ENCODE peak calls at places on chromosomes 13 and 19, in four cellular contexts. R is mesendoderm, A is H1, Z is IMR-90. X is an unnamed sample.
A peak's percentile ranks its signal among the peaks of the same experiment; 100 is the strongest.

GRCh38 chr19:55601127-55601526 is 1.0 kb downstream of the ZNF524 start:
- DNase-seq in R (no peak), A (no peak), Z (no peak), X (no peak)

GRCh38 chr19:383922-384800 is 24.8 kb downstream of the C2CD4C start:
- DNase-seq in R (peak; percentile 75), A (peak; percentile 41), Z (no peak), X (peak; percentile 84)

GRCh38 chr19:4130635-4131438 is 6.9 kb upstream of the MAP2K2 start:
- DNase-seq in R (no peak), A (no peak), Z (peak; percentile 90), X (no peak)

GRCh38 chr13:36834299-36834698 is 15.3 kb downstream of the RFXAP start:
- DNase-seq in R (no peak), A (no peak), Z (peak; percentile 71), X (no peak)

GRCh38 chr19:1590641-1591397 is 1.8 kb downstream of the MBD3 start:
- DNase-seq in R (peak; percentile 61), A (no peak), Z (no peak), X (peak; percentile 56)

GRCh38 chr13:20401958-20402856 is 123.5 kb downstream of the CRYL1 start:
- DNase-seq in R (peak; percentile 85), A (no peak), Z (peak; percentile 59), X (no peak)

GRCh38 chr19:18453269-18454024 is 15.5 kb upstream of the ISYNA1 start:
- DNase-seq in R (no peak), A (no peak), Z (peak; percentile 52), X (no peak)

GRCh38 chr13:98300956-98301641 is 124.0 kb upstream of the RNF113B start:
- DNase-seq in R (no peak), A (no peak), Z (peak; percentile 82), X (no peak)

GRCh38 chr13:82674546-82674945 is 1207.7 kb downstream of the SLITRK1 start:
- DNase-seq in R (no peak), A (no peak), Z (no peak), X (no peak)

GRCh38 chr13:35179494-35179893 is 237.4 kb downstream of the NBEA start:
- DNase-seq in R (no peak), A (no peak), Z (no peak), X (no peak)

GRCh38 chr13:23180711-23181110 is at the start of gene SGCG:
- DNase-seq in R (no peak), A (no peak), Z (no peak), X (no peak)

GRCh38 chr13:32881074-32881791 is 135.0 kb upstream of the KL start:
- DNase-seq in R (no peak), A (no peak), Z (peak; percentile 82), X (no peak)

GRCh38 chr19:4399871-4400768 is at the start of gene SH3GL1:
- DNase-seq in R (peak; percentile 93), A (peak; percentile 83), Z (peak; percentile 88), X (peak; percentile 91)

GRCh38 chr13:92535222-92536006 is 691.2 kb upstream of the GPC6 start:
- DNase-seq in R (no peak), A (no peak), Z (no peak), X (no peak)

GRCh38 chr19:42207767-42208259 is 9.7 kb downstream of the DEDD2 start:
- DNase-seq in R (no peak), A (no peak), Z (peak; percentile 89), X (no peak)

GRCh38 chr19:1169921-1170885 is 3.9 kb downstream of the SBNO2 start:
- DNase-seq in R (no peak), A (no peak), Z (peak; percentile 83), X (no peak)

GRCh38 chr19:52140077-52140710 is 456 bp upstream of the ZNF616 start:
- DNase-seq in R (no peak), A (no peak), Z (no peak), X (no peak)

GRCh38 chr13:46571189-46571901 is 18.4 kb downstream of the LRCH1 start:
- DNase-seq in R (peak; percentile 29), A (no peak), Z (peak; percentile 76), X (no peak)

GRCh38 chr13:102234618-102235017 is 167.2 kb downstream of the FGF14 start:
- DNase-seq in R (no peak), A (no peak), Z (peak; percentile 1), X (no peak)

GRCh38 chr19:27962260-27962659 is 1250.7 kb downstream of the UQCRFS1 start:
- DNase-seq in R (no peak), A (no peak), Z (no peak), X (no peak)

GRCh38 chr19:4702764-4703163 is 20.9 kb downstream of the DPP9 start:
- DNase-seq in R (no peak), A (no peak), Z (no peak), X (no peak)

GRCh38 chr13:59641758-59642157 is 522.0 kb downstream of the DIAPH3 start:
- DNase-seq in R (peak; percentile 22), A (no peak), Z (no peak), X (no peak)

GRCh38 chr13:19020988-19021387 is 160.6 kb downstream of the TUBA3C start:
- DNase-seq in R (no peak), A (no peak), Z (no peak), X (no peak)

GRCh38 chr13:99265823-99266426 is 7.7 kb upstream of the GPR18 start:
- DNase-seq in R (peak; percentile 57), A (no peak), Z (peak; percentile 63), X (no peak)

GRCh38 chr13:102400619-102401125 is 1.2 kb downstream of the FGF14 start:
- DNase-seq in R (peak; percentile 37), A (no peak), Z (no peak), X (peak; percentile 37)

GRCh38 chr13:66657165-66657895 is 572.8 kb downstream of the PCDH9 start:
- DNase-seq in R (peak; percentile 6), A (no peak), Z (peak; percentile 98), X (no peak)

GRCh38 chr19:40697007-40697406 is 6.6 kb upstream of the NUMBL start:
- DNase-seq in R (no peak), A (no peak), Z (no peak), X (no peak)

GRCh38 chr19:40416918-40417713 is 3.9 kb upstream of the PRX start:
- DNase-seq in R (no peak), A (no peak), Z (peak; percentile 35), X (no peak)

GRCh38 chr19:42285546-42285945 is 16.4 kb upstream of the PRR19 start:
- DNase-seq in R (no peak), A (no peak), Z (no peak), X (peak; percentile 24)

GRCh38 chr13:45441633-45442032 is 23.1 kb upstream of the COG3 start:
- DNase-seq in R (no peak), A (no peak), Z (peak; percentile 10), X (no peak)

GRCh38 chr19:5978606-5979552 is 939 bp upstream of the RANBP3 start:
- DNase-seq in R (no peak), A (no peak), Z (no peak), X (no peak)

GRCh38 chr13:80033286-80033685 is 307.6 kb downstream of the SPRY2 start:
- DNase-seq in R (no peak), A (no peak), Z (no peak), X (no peak)

GRCh38 chr13:113643593-113643992 is 14.4 kb downstream of the ATP4B start:
- DNase-seq in R (no peak), A (no peak), Z (no peak), X (no peak)

DNA sequence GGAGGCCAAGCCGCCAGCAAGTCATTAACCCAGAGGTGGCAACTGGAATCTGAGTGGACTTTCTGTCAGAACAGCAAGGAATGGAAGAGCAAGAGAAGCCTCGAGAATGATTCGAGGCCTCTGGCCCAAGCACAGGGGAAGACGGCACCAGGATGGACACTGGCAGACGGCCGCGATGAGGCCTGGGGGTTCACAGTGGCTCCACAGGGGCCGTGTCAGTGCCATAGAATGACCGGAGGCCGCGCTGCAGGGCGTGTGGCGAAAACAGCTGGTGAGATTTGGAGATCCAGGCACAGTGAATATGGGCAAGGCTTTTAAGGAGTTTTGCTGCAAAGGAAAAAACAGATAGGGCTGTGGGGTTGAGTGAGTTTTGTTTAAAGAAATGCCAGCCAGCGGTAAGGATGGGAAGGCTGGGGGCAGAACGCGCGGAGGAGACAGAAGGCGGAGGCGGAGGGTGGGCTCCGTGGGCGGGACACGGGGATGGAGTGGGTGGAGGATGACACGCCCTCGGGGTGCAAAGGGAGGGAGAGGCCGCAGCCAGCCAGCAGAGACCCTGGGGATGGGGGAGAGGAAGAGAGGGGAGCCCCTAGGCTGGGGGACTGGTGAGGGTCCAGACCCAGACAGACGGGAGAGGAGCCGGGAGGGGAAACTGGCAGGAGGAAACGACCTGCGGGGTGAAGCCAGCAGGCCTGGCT is 130.5 kb downstream of the RNF17 start:
- DNase-seq in R (no peak), A (no peak), Z (no peak), X (no peak)
- H3K56ac ChIP-seq in R (no peak overlapping the region), A (no peak overlapping the region), Z (no peak overlapping the region), X (no peak overlapping the region)

GRCh38 chr19:17031741-17032140 is 5.1 kb upstream of the CPAMD8 start:
- DNase-seq in R (no peak), A (no peak), Z (no peak), X (no peak)
- H3K56ac ChIP-seq in R (no peak overlapping the region), A (no peak overlapping the region), Z (no peak overlapping the region), X (no peak overlapping the region)

GRCh38 chr19:45824531-45825262 is 9.6 kb upstream of the RSPH6A start:
- DNase-seq in R (no peak), A (no peak), Z (no peak), X (no peak)
- H3K56ac ChIP-seq in R (no peak overlapping the region), A (no peak overlapping the region), Z (no peak overlapping the region), X (no peak overlapping the region)

GRCh38 chr13:51453308-51453958 is 597 bp upstream of the INTS6 start:
- DNase-seq in R (no peak), A (no peak), Z (no peak), X (no peak)

GRCh38 chr13:51456510-51456909 is 3.7 kb upstream of the INTS6 start:
- DNase-seq in R (no peak), A (no peak), Z (no peak), X (no peak)

GRCh38 chr13:51455532-51455931 is 2.7 kb upstream of the INTS6 start:
- DNase-seq in R (no peak), A (no peak), Z (no peak), X (no peak)

GRCh38 chr13:51452391-51453307 is at the start of gene INTS6:
- DNase-seq in R (peak; percentile 100), A (peak; percentile 98), Z (peak; percentile 99), X (peak; percentile 99)

GRCh38 chr13:51453959-51454703 is 1.3 kb upstream of the INTS6 start:
- DNase-seq in R (peak; percentile 61), A (no peak), Z (peak; percentile 6), X (no peak)
- H3K56ac ChIP-seq in R (peak overlapping the region; percentile 91), A (no peak overlapping the region), Z (peak overlapping the region; percentile 91), X (no peak overlapping the region)

GRCh38 chr19:45468159-45468651 is 409 bp downstream of the FOSB start:
- DNase-seq in R (peak; percentile 46), A (no peak), Z (no peak), X (no peak)

GRCh38 chr19:45464861-45465427 is 2.9 kb upstream of the FOSB start:
- DNase-seq in R (peak; percentile 70), A (no peak), Z (no peak), X (no peak)

GRCh38 chr19:45467456-45468158 is at the start of gene FOSB:
- DNase-seq in R (peak; percentile 96), A (no peak), Z (peak; percentile 92), X (peak; percentile 93)

GRCh38 chr19:45468803-45469131 is 971 bp downstream of the FOSB start:
- DNase-seq in R (no peak), A (no peak), Z (no peak), X (no peak)

GRCh38 chr19:45467115-45467455 is 711 bp upstream of the FOSB start:
- DNase-seq in R (peak; percentile 46), A (no peak), Z (no peak), X (no peak)
- H3K56ac ChIP-seq in R (peak overlapping the region; percentile 79), A (no peak overlapping the region), Z (no peak overlapping the region), X (no peak overlapping the region)

X was measured in H9.